ENCODE peak calls at places on chromosome X, in five cellular contexts. One of them, this sample, is unnamed. For H3K27me3, the result is how much of the 10 kb centered on the place peaks cover.

GRCh38 chrX:118254611-118255010 is 91.3 kb upstream of the WDR44 start:
- DNase-seq in fibroblast of lung: peak
- DNase-seq in DND-41: peak
- DNase-seq in CD4-positive, alpha-beta memory T cell: peak
- DNase-seq in left ventricle myocardium inferior: no peak
- DNase-seq in this sample: no peak

GRCh38 chrX:41863343-41864203 is 59.8 kb downstream of the CASK start:
- DNase-seq in fibroblast of lung: no peak
- DNase-seq in DND-41: no peak
- DNase-seq in CD4-positive, alpha-beta memory T cell: no peak
- DNase-seq in left ventricle myocardium inferior: no peak
- DNase-seq in this sample: no peak

GRCh38 chrX:8879750-8880149 is 78.6 kb upstream of the FAM9A start:
- DNase-seq in fibroblast of lung: peak
- DNase-seq in DND-41: peak
- DNase-seq in CD4-positive, alpha-beta memory T cell: peak
- DNase-seq in left ventricle myocardium inferior: no peak
- DNase-seq in this sample: no peak

GRCh38 chrX:21655901-21656586 is 2.1 kb downstream of the KLHL34 start:
- DNase-seq in fibroblast of lung: no peak
- DNase-seq in DND-41: no peak
- DNase-seq in CD4-positive, alpha-beta memory T cell: no peak
- DNase-seq in left ventricle myocardium inferior: no peak
- DNase-seq in this sample: no peak

GRCh38 chrX:81291996-81292395 is 90.1 kb downstream of the SH3BGRL start:
- DNase-seq in fibroblast of lung: no peak
- DNase-seq in DND-41: no peak
- DNase-seq in CD4-positive, alpha-beta memory T cell: no peak
- DNase-seq in left ventricle myocardium inferior: no peak
- DNase-seq in this sample: no peak

GRCh38 chrX:24494544-24495113 is 29.5 kb downstream of the PDK3 start:
- DNase-seq in fibroblast of lung: peak
- DNase-seq in DND-41: peak
- DNase-seq in CD4-positive, alpha-beta memory T cell: peak
- DNase-seq in left ventricle myocardium inferior: no peak
- DNase-seq in this sample: peak

GRCh38 chrX:26649534-26649933 is 433.6 kb downstream of the MAGEB5 start:
- DNase-seq in fibroblast of lung: peak
- DNase-seq in DND-41: no peak
- DNase-seq in CD4-positive, alpha-beta memory T cell: peak
- DNase-seq in left ventricle myocardium inferior: no peak
- DNase-seq in this sample: no peak

GRCh38 chrX:3176439-3176820 is 135.2 kb downstream of the ARSF start:
- DNase-seq in fibroblast of lung: peak
- DNase-seq in DND-41: no peak
- DNase-seq in CD4-positive, alpha-beta memory T cell: no peak
- DNase-seq in left ventricle myocardium inferior: no peak
- DNase-seq in this sample: no peak

GRCh38 chrX:112832481-112833095 is 8.0 kb downstream of the AMOT start:
- DNase-seq in fibroblast of lung: no peak
- DNase-seq in DND-41: no peak
- DNase-seq in CD4-positive, alpha-beta memory T cell: no peak
- DNase-seq in left ventricle myocardium inferior: no peak
- DNase-seq in this sample: no peak

GRCh38 chrX:12890467-12890866 is 16.0 kb upstream of the TLR8 start:
- DNase-seq in fibroblast of lung: no peak
- DNase-seq in DND-41: peak
- DNase-seq in CD4-positive, alpha-beta memory T cell: no peak
- DNase-seq in left ventricle myocardium inferior: no peak
- DNase-seq in this sample: no peak

GRCh38 chrX:72100051-72100755 is 31.5 kb downstream of the RTL5 start:
- DNase-seq in fibroblast of lung: no peak
- DNase-seq in DND-41: no peak
- DNase-seq in CD4-positive, alpha-beta memory T cell: peak
- DNase-seq in left ventricle myocardium inferior: no peak
- DNase-seq in this sample: no peak

GRCh38 chrX:71652405-71652804 is 14.9 kb upstream of the LOC101059915 start:
- DNase-seq in fibroblast of lung: peak
- DNase-seq in DND-41: peak
- DNase-seq in CD4-positive, alpha-beta memory T cell: peak
- DNase-seq in left ventricle myocardium inferior: no peak
- DNase-seq in this sample: peak

GRCh38 chrX:119990995-119991787 is 47.6 kb upstream of the NKAP start:
- DNase-seq in fibroblast of lung: no peak
- DNase-seq in DND-41: no peak
- DNase-seq in CD4-positive, alpha-beta memory T cell: no peak
- DNase-seq in left ventricle myocardium inferior: no peak
- DNase-seq in this sample: no peak

GRCh38 chrX:51889851-51890250 is 3.6 kb upstream of the MAGED1 start:
- DNase-seq in fibroblast of lung: no peak
- DNase-seq in DND-41: no peak
- DNase-seq in CD4-positive, alpha-beta memory T cell: no peak
- DNase-seq in left ventricle myocardium inferior: no peak
- DNase-seq in this sample: no peak

GRCh38 chrX:41906515-41907165 is 16.7 kb downstream of the CASK start:
- DNase-seq in fibroblast of lung: no peak
- DNase-seq in DND-41: no peak
- DNase-seq in CD4-positive, alpha-beta memory T cell: no peak
- DNase-seq in left ventricle myocardium inferior: no peak
- DNase-seq in this sample: no peak

GRCh38 chrX:134368140-134368539 is 91.8 kb upstream of the HPRT1 start:
- DNase-seq in fibroblast of lung: no peak
- DNase-seq in DND-41: no peak
- DNase-seq in CD4-positive, alpha-beta memory T cell: no peak
- DNase-seq in left ventricle myocardium inferior: no peak
- DNase-seq in this sample: no peak

GRCh38 chrX:135432453-135432852 is 10.7 kb downstream of the SMIM10L2A start:
- DNase-seq in fibroblast of lung: no peak
- DNase-seq in DND-41: no peak
- DNase-seq in CD4-positive, alpha-beta memory T cell: no peak
- DNase-seq in left ventricle myocardium inferior: no peak
- DNase-seq in this sample: no peak

GRCh38 chrX:150587585-150588503 is 19.4 kb downstream of the MTM1 start:
- DNase-seq in fibroblast of lung: peak
- DNase-seq in DND-41: peak
- DNase-seq in CD4-positive, alpha-beta memory T cell: peak
- DNase-seq in left ventricle myocardium inferior: no peak
- DNase-seq in this sample: no peak

GRCh38 chrX:65196758-65197371 is 220.6 kb upstream of the ZC4H2 start:
- DNase-seq in fibroblast of lung: no peak
- DNase-seq in DND-41: no peak
- DNase-seq in CD4-positive, alpha-beta memory T cell: no peak
- DNase-seq in left ventricle myocardium inferior: no peak
- DNase-seq in this sample: no peak

GRCh38 chrX:149073464-149073863 is 431.6 kb downstream of the IDS start:
- DNase-seq in fibroblast of lung: no peak
- DNase-seq in DND-41: no peak
- DNase-seq in CD4-positive, alpha-beta memory T cell: no peak
- DNase-seq in left ventricle myocardium inferior: no peak
- DNase-seq in this sample: no peak

GRCh38 chrX:47093248-47093647 is 15.0 kb downstream of the RGN start:
- DNase-seq in fibroblast of lung: peak
- DNase-seq in DND-41: peak
- DNase-seq in CD4-positive, alpha-beta memory T cell: no peak
- DNase-seq in left ventricle myocardium inferior: no peak
- DNase-seq in this sample: peak

GRCh38 chrX:109889289-109890006 is 113.5 kb upstream of the TMEM164 start:
- DNase-seq in fibroblast of lung: peak
- DNase-seq in DND-41: no peak
- DNase-seq in CD4-positive, alpha-beta memory T cell: no peak
- DNase-seq in left ventricle myocardium inferior: no peak
- DNase-seq in this sample: no peak

GRCh38 chrX:5390376-5390775 is 838.3 kb downstream of the NLGN4X start:
- DNase-seq in fibroblast of lung: no peak
- DNase-seq in DND-41: no peak
- DNase-seq in CD4-positive, alpha-beta memory T cell: no peak
- DNase-seq in left ventricle myocardium inferior: no peak
- DNase-seq in this sample: no peak

GRCh38 chrX:22603060-22603459 is 330.3 kb downstream of the CBLL2 start:
- DNase-seq in fibroblast of lung: no peak
- DNase-seq in DND-41: no peak
- DNase-seq in CD4-positive, alpha-beta memory T cell: no peak
- DNase-seq in left ventricle myocardium inferior: no peak
- DNase-seq in this sample: no peak

GRCh38 chrX:52363247-52363883 is 5.5 kb upstream of the XAGE2 start:
- DNase-seq in fibroblast of lung: peak
- DNase-seq in DND-41: no peak
- DNase-seq in CD4-positive, alpha-beta memory T cell: no peak
- DNase-seq in left ventricle myocardium inferior: no peak
- DNase-seq in this sample: no peak

GRCh38 chrX:37378399-37378798 is 29.2 kb downstream of the PRRG1 start:
- DNase-seq in fibroblast of lung: peak
- DNase-seq in DND-41: no peak
- DNase-seq in CD4-positive, alpha-beta memory T cell: no peak
- DNase-seq in left ventricle myocardium inferior: no peak
- DNase-seq in this sample: no peak

GRCh38 chrX:9707306-9708015 is 58.2 kb downstream of the GPR143 start:
- DNase-seq in fibroblast of lung: no peak
- DNase-seq in DND-41: no peak
- DNase-seq in CD4-positive, alpha-beta memory T cell: no peak
- DNase-seq in left ventricle myocardium inferior: no peak
- DNase-seq in this sample: no peak

DNA sequence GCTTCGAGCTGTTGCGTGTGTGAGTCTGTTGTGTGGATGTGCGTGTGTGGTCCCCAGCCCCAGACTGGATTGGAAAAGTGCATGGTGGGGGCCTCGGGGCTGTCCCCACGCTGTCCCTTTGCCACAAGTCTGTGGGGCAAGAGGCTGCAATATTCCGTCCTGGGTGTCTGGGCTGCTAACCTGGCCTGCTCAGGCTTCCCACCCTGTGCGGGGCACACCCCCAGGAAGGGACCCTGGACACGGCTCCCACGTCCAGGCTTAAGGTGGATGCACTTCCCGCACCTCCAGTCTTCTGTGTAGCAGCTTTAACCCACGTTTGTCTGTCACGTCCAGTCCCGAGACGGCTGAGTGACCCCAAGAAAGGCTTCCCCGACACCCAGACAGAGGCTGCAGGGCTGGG is 8.4 kb downstream of the SLC6A8 start:
- DNase-seq in fibroblast of lung: no peak
- DNase-seq in DND-41: no peak
- DNase-seq in CD4-positive, alpha-beta memory T cell: no peak
- DNase-seq in left ventricle myocardium inferior: no peak
- DNase-seq in this sample: no peak
- H3K27me3 ChIP-seq in fibroblast of lung: under half
- H3K27me3 ChIP-seq in DND-41: under half
- H3K27me3 ChIP-seq in CD4-positive, alpha-beta memory T cell: under half
- H3K27me3 ChIP-seq in left ventricle myocardium inferior: under half
- H3K27me3 ChIP-seq in this sample: under half

GRCh38 chrX:104568304-104568915 is 2.4 kb downstream of the IL1RAPL2 start:
- DNase-seq in fibroblast of lung: no peak
- DNase-seq in DND-41: no peak
- DNase-seq in CD4-positive, alpha-beta memory T cell: no peak
- DNase-seq in left ventricle myocardium inferior: no peak
- DNase-seq in this sample: no peak
- H3K27me3 ChIP-seq in fibroblast of lung: under half
- H3K27me3 ChIP-seq in DND-41: under half
- H3K27me3 ChIP-seq in CD4-positive, alpha-beta memory T cell: under half
- H3K27me3 ChIP-seq in left ventricle myocardium inferior: half or more
- H3K27me3 ChIP-seq in this sample: under half

GRCh38 chrX:635428-636192 is 5.0 kb downstream of the SHOX start:
- DNase-seq in fibroblast of lung: no peak
- DNase-seq in DND-41: no peak
- DNase-seq in CD4-positive, alpha-beta memory T cell: no peak
- DNase-seq in left ventricle myocardium inferior: no peak
- DNase-seq in this sample: no peak

GRCh38 chrX:632391-633042 is 1.9 kb downstream of the SHOX start:
- DNase-seq in fibroblast of lung: no peak
- DNase-seq in DND-41: no peak
- DNase-seq in CD4-positive, alpha-beta memory T cell: no peak
- DNase-seq in left ventricle myocardium inferior: no peak
- DNase-seq in this sample: no peak

GRCh38 chrX:634306-634958 is 3.8 kb downstream of the SHOX start:
- DNase-seq in fibroblast of lung: no peak
- DNase-seq in DND-41: no peak
- DNase-seq in CD4-positive, alpha-beta memory T cell: no peak
- DNase-seq in left ventricle myocardium inferior: no peak
- DNase-seq in this sample: no peak

GRCh38 chrX:633043-633654 is 2.6 kb downstream of the SHOX start:
- DNase-seq in fibroblast of lung: no peak
- DNase-seq in DND-41: no peak
- DNase-seq in CD4-positive, alpha-beta memory T cell: no peak
- DNase-seq in left ventricle myocardium inferior: no peak
- DNase-seq in this sample: no peak

DNA sequence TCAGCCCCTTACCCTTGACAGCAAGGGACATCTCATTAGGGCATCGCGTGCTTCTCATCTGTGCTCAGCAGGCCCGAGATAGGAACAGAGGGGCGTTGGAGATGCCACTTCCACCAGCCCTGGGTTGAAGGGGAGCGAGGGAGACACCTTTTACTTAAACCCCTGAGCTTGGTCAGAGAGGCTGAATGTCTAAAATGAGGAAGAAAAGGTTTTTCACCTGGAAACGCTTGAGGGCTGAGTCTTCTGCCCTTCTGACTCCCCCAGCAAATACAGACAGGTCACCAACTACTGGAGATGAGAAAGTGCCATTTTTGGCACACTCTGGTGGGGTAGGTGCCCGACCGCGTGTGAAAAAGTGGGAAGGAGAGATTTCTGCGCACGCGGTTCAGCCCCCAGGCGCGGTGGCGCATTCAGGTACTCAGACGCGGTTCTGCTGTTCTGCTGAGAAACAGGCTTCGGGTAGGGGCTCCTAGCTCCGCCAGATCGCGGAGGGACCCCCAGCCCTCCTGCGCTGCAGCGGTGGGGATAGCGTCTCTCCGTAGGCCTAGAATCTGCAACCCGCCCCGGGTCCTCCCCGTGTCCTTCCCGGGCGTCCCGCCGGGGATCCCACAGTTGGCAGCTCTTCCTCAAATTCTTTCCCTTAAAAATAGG is 3.2 kb downstream of the SHOX start:
- DNase-seq in fibroblast of lung: no peak
- DNase-seq in DND-41: no peak
- DNase-seq in CD4-positive, alpha-beta memory T cell: no peak
- DNase-seq in left ventricle myocardium inferior: no peak
- DNase-seq in this sample: no peak
- H3K27me3 ChIP-seq in fibroblast of lung: under half
- H3K27me3 ChIP-seq in DND-41: under half
- H3K27me3 ChIP-seq in CD4-positive, alpha-beta memory T cell: under half
- H3K27me3 ChIP-seq in left ventricle myocardium inferior: half or more
- H3K27me3 ChIP-seq in this sample: under half

GRCh38 chrX:40172169-40172979 is 74.6 kb upstream of the BCOR start:
- DNase-seq in fibroblast of lung: peak
- DNase-seq in DND-41: no peak
- DNase-seq in CD4-positive, alpha-beta memory T cell: no peak
- DNase-seq in left ventricle myocardium inferior: peak
- DNase-seq in this sample: no peak

GRCh38 chrX:40174594-40175415 is 77.0 kb upstream of the BCOR start:
- DNase-seq in fibroblast of lung: peak
- DNase-seq in DND-41: peak
- DNase-seq in CD4-positive, alpha-beta memory T cell: no peak
- DNase-seq in left ventricle myocardium inferior: no peak
- DNase-seq in this sample: no peak

GRCh38 chrX:40173662-40174593 is 76.2 kb upstream of the BCOR start:
- DNase-seq in fibroblast of lung: no peak
- DNase-seq in DND-41: peak
- DNase-seq in CD4-positive, alpha-beta memory T cell: no peak
- DNase-seq in left ventricle myocardium inferior: no peak
- DNase-seq in this sample: no peak

GRCh38 chrX:40171513-40172168 is 73.9 kb upstream of the BCOR start:
- DNase-seq in fibroblast of lung: no peak
- DNase-seq in DND-41: no peak
- DNase-seq in CD4-positive, alpha-beta memory T cell: no peak
- DNase-seq in left ventricle myocardium inferior: no peak
- DNase-seq in this sample: no peak

GRCh38 chrX:40172980-40173661 is 75.4 kb upstream of the BCOR start:
- DNase-seq in fibroblast of lung: no peak
- DNase-seq in DND-41: no peak
- DNase-seq in CD4-positive, alpha-beta memory T cell: no peak
- DNase-seq in left ventricle myocardium inferior: no peak
- DNase-seq in this sample: no peak
- H3K27me3 ChIP-seq in fibroblast of lung: under half
- H3K27me3 ChIP-seq in DND-41: under half
- H3K27me3 ChIP-seq in CD4-positive, alpha-beta memory T cell: under half
- H3K27me3 ChIP-seq in left ventricle myocardium inferior: under half
- H3K27me3 ChIP-seq in this sample: under half

This sample was measured in AG04450.